ENCODE peak calls at places on chromosomes 4 and X, in seven cellular contexts. P is NCI-H748 treated with DMSO at 0.1 percent for 48 hours; D is foreskin melanocyte; B is fibroblast of mammary gland; O is H7; L is HuH-7.5; E is central memory CD8-positive, alpha-beta T cell. I is an unnamed sample.

GRCh38 chr4:122912810-122913575 is 9.4 kb downstream of the NUDT6 start:
- DNase-seq in P (no peak), D (peak; percentile 17), B (peak; percentile 49), O (no peak), L (no peak), E (no peak), I (no peak)

GRCh38 chr4:31148990-31149389 is 428.8 kb downstream of the PCDH7 start:
- DNase-seq in P (no peak), D (no peak), B (no peak), O (no peak), L (no peak), E (no peak), I (no peak)

GRCh38 chr4:3251691-3252479 is 2.9 kb downstream of the MSANTD1 start:
- DNase-seq in P (no peak), D (no peak), B (no peak), O (no peak), L (no peak), E (no peak), I (no peak)

GRCh38 chr4:73751166-73751565 is 10.8 kb downstream of the CXCL8 start:
- DNase-seq in P (no peak), D (no peak), B (no peak), O (no peak), L (no peak), E (no peak), I (no peak)

GRCh38 chr4:121272526-121272925 is 108.3 kb downstream of the QRFPR start:
- DNase-seq in P (no peak), D (no peak), B (peak; percentile 48), O (no peak), L (no peak), E (no peak), I (no peak)

GRCh38 chr4:1683371-1683902 is 676 bp downstream of the FAM53A start:
- DNase-seq in P (no peak), D (peak; percentile 57), B (peak; percentile 90), O (no peak), L (no peak), E (no peak), I (no peak)

GRCh38 chr4:79623125-79623905 is 215.3 kb upstream of the GK2 start:
- DNase-seq in P (no peak), D (no peak), B (no peak), O (no peak), L (no peak), E (no peak), I (no peak)

GRCh38 chr4:1542516-1543320 is 136.5 kb upstream of the NKX1-1 start:
- DNase-seq in P (no peak), D (no peak), B (no peak), O (no peak), L (no peak), E (no peak), I (no peak)

GRCh38 chrX:41389311-41389888 is 55.4 kb downstream of the DDX3X start:
- DNase-seq in P (no peak), D (no peak), B (no peak), O (no peak), L (peak; percentile 6), E (no peak), I (no peak)

GRCh38 chr4:188781655-188782054 is 642.4 kb downstream of the TRIML1 start:
- DNase-seq in P (no peak), D (peak; percentile 28), B (peak; percentile 42), O (peak; percentile 47), L (no peak), E (no peak), I (peak; percentile 14)

GRCh38 chrX:13898603-13899002 is 81.7 kb upstream of the GPM6B start:
- DNase-seq in P (no peak), D (no peak), B (peak; percentile 85), O (no peak), L (no peak), E (no peak), I (no peak)

GRCh38 chrX:40922307-40922706 is 162.9 kb upstream of the USP9X start:
- DNase-seq in P (peak; percentile 29), D (no peak), B (peak; percentile 63), O (peak; percentile 61), L (no peak), E (no peak), I (peak; percentile 35)

GRCh38 chrX:108167211-108167872 is 75.8 kb downstream of the ATG4A start:
- DNase-seq in P (no peak), D (no peak), B (peak; percentile 72), O (no peak), L (no peak), E (no peak), I (no peak)

GRCh38 chrX:18377802-18378201 is 23.3 kb upstream of the SCML2 start:
- DNase-seq in P (peak; percentile 33), D (no peak), B (peak; percentile 20), O (peak; percentile 33), L (no peak), E (no peak), I (peak; percentile 35)

GRCh38 chrX:50697691-50698090 is 116.3 kb downstream of the SHROOM4 start:
- DNase-seq in P (no peak), D (peak; percentile 74), B (peak; percentile 69), O (no peak), L (no peak), E (no peak), I (no peak)

I was measured in Caco-2.